ENCODE peak calls at places on chromosome 1, in seven cellular contexts. R, J, H, Y, D, B and G are unnamed samples.

GRCh38 chr1:36125129-36125991 is at the start of gene COL8A2:
- DNase-seq in R (no peak), J (no peak), H (no peak), Y (peak; percentile 69), D (no peak), B (no peak), G (no peak)

GRCh38 chr1:93578911-93579825 is 102.5 kb downstream of the BCAR3 start:
- DNase-seq in R (no peak), J (no peak), H (no peak), Y (no peak), D (peak; percentile 21), B (no peak), G (no peak)

GRCh38 chr1:30707412-30708360 is 15.7 kb downstream of the MATN1 start:
- DNase-seq in R (peak; percentile 76), J (peak; percentile 94), H (no peak), Y (peak; percentile 81), D (peak; percentile 84), B (peak; percentile 68), G (no peak)

GRCh38 chr1:11708554-11709350 is 17.2 kb downstream of the DRAXIN start:
- DNase-seq in R (no peak), J (no peak), H (no peak), Y (no peak), D (no peak), B (no peak), G (no peak)

GRCh38 chr1:244840219-244840794 is 4.8 kb downstream of the COX20 start:
- DNase-seq in R (no peak), J (no peak), H (no peak), Y (no peak), D (no peak), B (no peak), G (no peak)

GRCh38 chr1:172112573-172112972 is 271.3 kb downstream of the DNM3 start:
- DNase-seq in R (no peak), J (no peak), H (no peak), Y (no peak), D (no peak), B (no peak), G (no peak)

GRCh38 chr1:58881471-58881994 is 97.7 kb upstream of the JUN start:
- DNase-seq in R (peak; percentile 87), J (no peak), H (no peak), Y (no peak), D (peak; percentile 85), B (peak; percentile 68), G (peak; percentile 17)

GRCh38 chr1:153447498-153448170 is 12.8 kb downstream of the S100A7 start:
- DNase-seq in R (no peak), J (no peak), H (no peak), Y (no peak), D (no peak), B (no peak), G (no peak)

GRCh38 chr1:182249201-182249676 is 142.4 kb downstream of the GLUL start:
- DNase-seq in R (no peak), J (no peak), H (no peak), Y (no peak), D (no peak), B (peak; percentile 20), G (no peak)

GRCh38 chr1:203408485-203409229 is 57.7 kb upstream of the FMOD start:
- DNase-seq in R (peak; percentile 81), J (no peak), H (no peak), Y (peak; percentile 83), D (peak; percentile 82), B (peak; percentile 55), G (peak; percentile 50)

GRCh38 chr1:1058088-1058905 is 15.8 kb downstream of the RNF223 start:
- DNase-seq in R (no peak), J (no peak), H (no peak), Y (no peak), D (no peak), B (no peak), G (no peak)

GRCh38 chr1:9957726-9958125 is 14.5 kb downstream of the NMNAT1 start:
- DNase-seq in R (no peak), J (no peak), H (no peak), Y (no peak), D (no peak), B (no peak), G (no peak)

GRCh38 chr1:169086603-169087455 is 19.7 kb upstream of the ATP1B1 start:
- DNase-seq in R (no peak), J (peak; percentile 70), H (no peak), Y (no peak), D (no peak), B (no peak), G (no peak)

GRCh38 chr1:44294588-44295007 is 60.5 kb downstream of the ERI3 start:
- DNase-seq in R (peak; percentile 48), J (peak; percentile 75), H (no peak), Y (peak; percentile 54), D (peak; percentile 43), B (peak; percentile 27), G (peak; percentile 46)

GRCh38 chr1:17060129-17060868 is 6.5 kb upstream of the SDHB start:
- DNase-seq in R (peak; percentile 1), J (no peak), H (no peak), Y (no peak), D (no peak), B (no peak), G (no peak)

GRCh38 chr1:234611153-234611798 is 1.3 kb upstream of the IRF2BP2 start:
- DNase-seq in R (no peak), J (peak; percentile 96), H (peak; percentile 55), Y (no peak), D (no peak), B (no peak), G (no peak)

GRCh38 chr1:114079596-114080190 is 74.0 kb downstream of the SYT6 start:
- DNase-seq in R (no peak), J (no peak), H (no peak), Y (no peak), D (no peak), B (no peak), G (no peak)

GRCh38 chr1:235883261-235883927 is 16.7 kb upstream of the LYST start:
- DNase-seq in R (peak; percentile 73), J (no peak), H (no peak), Y (peak; percentile 87), D (peak; percentile 95), B (peak; percentile 80), G (peak; percentile 99)

GRCh38 chr1:219173434-219173757 is 282 bp upstream of the LYPLAL1 start:
- DNase-seq in R (no peak), J (no peak), H (no peak), Y (no peak), D (no peak), B (no peak), G (no peak)

GRCh38 chr1:152487871-152488270 is 22.7 kb upstream of the LCE5A start:
- DNase-seq in R (no peak), J (no peak), H (no peak), Y (no peak), D (no peak), B (no peak), G (no peak)

GRCh38 chr1:63615809-63616420 is 22.7 kb downstream of the PGM1 start:
- DNase-seq in R (peak; percentile 74), J (peak; percentile 64), H (no peak), Y (no peak), D (peak; percentile 78), B (peak; percentile 37), G (no peak)

GRCh38 chr1:180934563-180934962 is 21.9 kb downstream of the KIAA1614 start:
- DNase-seq in R (no peak), J (no peak), H (no peak), Y (no peak), D (no peak), B (no peak), G (no peak)

GRCh38 chr1:222233441-222234180 is 314.3 kb downstream of the HHIPL2 start:
- DNase-seq in R (no peak), J (no peak), H (no peak), Y (no peak), D (no peak), B (no peak), G (no peak)

GRCh38 chr1:100539836-100540536 is 2.0 kb downstream of the GPR88 start:
- DNase-seq in R (no peak), J (peak; percentile 21), H (no peak), Y (peak; percentile 56), D (peak; percentile 28), B (no peak), G (no peak)
- H3K4me3 ChIP-seq in R (peak overlapping the region; percentile 49), J (peak overlapping the region; percentile 37), H (peak overlapping the region; percentile 36), Y (peak overlapping the region; percentile 21), D (no peak overlapping the region), B (peak overlapping the region; percentile 29), G (peak overlapping the region; percentile 28)

GRCh38 chr1:164515221-164515620 is 43.8 kb upstream of the PBX1 start:
- DNase-seq in R (peak; percentile 69), J (no peak), H (no peak), Y (no peak), D (no peak), B (no peak), G (no peak)

GRCh38 chr1:164519426-164519825 is 39.6 kb upstream of the PBX1 start:
- DNase-seq in R (no peak), J (no peak), H (no peak), Y (no peak), D (no peak), B (no peak), G (no peak)

GRCh38 chr1:164515932-164516331 is 43.1 kb upstream of the PBX1 start:
- DNase-seq in R (no peak), J (no peak), H (no peak), Y (no peak), D (peak; percentile 36), B (no peak), G (no peak)

GRCh38 chr1:164524810-164525209 is 34.2 kb upstream of the PBX1 start:
- DNase-seq in R (no peak), J (no peak), H (no peak), Y (no peak), D (no peak), B (no peak), G (no peak)

GRCh38 chr1:164518692-164519332 is 40.2 kb upstream of the PBX1 start:
- DNase-seq in R (no peak), J (no peak), H (no peak), Y (no peak), D (no peak), B (no peak), G (no peak)
- TF ChIP-seq CTCF in R (no peak), J (no peak), H (no peak), Y (no peak), D (no peak), B (no peak), G (no peak)

GRCh38 chr1:37477198-37477931 is 3.0 kb downstream of the ZC3H12A start:
- DNase-seq in R (no peak), J (no peak), H (peak; percentile 62), Y (peak; percentile 52), D (peak; percentile 46), B (peak; percentile 87), G (no peak)
- H3K27me3 ChIP-seq in R (no peaks in the 10 kb centered on the region), J (no peaks in the 10 kb centered on the region), H (no peaks in the 10 kb centered on the region), Y (no peaks in the 10 kb centered on the region), D (no peaks in the 10 kb centered on the region), B (no peaks in the 10 kb centered on the region), G (no peaks in the 10 kb centered on the region)

DNA sequence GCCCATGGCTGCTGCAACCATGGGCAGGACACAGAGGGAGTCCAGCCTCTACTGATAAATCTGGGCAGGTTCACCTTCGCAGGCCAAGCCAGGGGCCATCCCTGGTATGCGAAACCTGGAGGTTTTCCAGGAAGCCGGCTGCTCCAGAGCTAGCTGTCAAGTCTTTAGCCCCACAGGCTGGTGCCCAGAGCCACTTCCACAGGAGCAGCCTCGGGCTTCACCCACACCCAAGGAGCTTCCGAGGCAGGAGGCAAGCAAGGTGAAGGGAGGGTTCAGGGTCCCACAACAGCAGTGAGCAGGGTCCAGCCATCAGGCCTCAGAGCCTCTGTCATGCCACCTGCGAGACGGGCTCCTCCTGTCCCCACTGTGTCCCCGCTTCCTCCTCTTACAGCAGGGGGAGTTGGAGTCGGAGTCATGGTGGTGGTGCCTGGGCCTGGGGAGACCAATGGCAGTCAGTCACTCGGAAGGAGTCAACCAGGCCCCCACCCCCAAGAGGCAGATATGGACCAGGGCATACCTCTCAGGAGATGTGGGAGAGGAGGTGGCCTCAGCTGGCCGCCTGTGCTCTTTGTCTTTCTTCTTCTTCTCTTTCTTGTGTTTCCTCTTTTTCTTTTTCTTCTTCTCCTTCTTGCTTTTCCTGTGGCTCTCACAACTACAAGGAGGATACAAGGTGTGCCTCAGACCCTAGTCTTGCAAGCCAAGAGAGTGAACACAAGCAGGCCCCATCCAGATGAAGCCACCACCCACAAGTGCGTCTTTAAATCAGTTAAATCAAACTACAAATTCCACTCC is 2.1 kb downstream of the C1orf35 start:
- DNase-seq in R (no peak), J (no peak), H (no peak), Y (no peak), D (peak; percentile 43), B (no peak), G (no peak)
- H3K4me3 ChIP-seq in R (no peak overlapping the region), J (no peak overlapping the region), H (no peak overlapping the region), Y (no peak overlapping the region), D (no peak overlapping the region), B (peak overlapping the region; percentile 56), G (peak overlapping the region; percentile 97)